ENCODE peak calls at places on chromosomes 11 and 22, in five cellular contexts. K is heart left ventricle; M is left ventricle myocardium inferior; J is CD4-positive, alpha-beta memory T cell; N is brain microvascular endothelial cell. S is an unnamed sample.

GRCh38 chr22:45880091-45880651 is 96.8 kb downstream of the WNT7B start:
- DNase-seq in K (peak; percentile 22), M (no peak), J (no peak), N (no peak), S (no peak)

GRCh38 chr22:25167834-25168601 is 31.6 kb upstream of the CRYBB3 start:
- DNase-seq in K (no peak), M (no peak), J (no peak), N (no peak), S (no peak)

GRCh38 chr22:35051791-35052190 is 14.2 kb upstream of the ISX start:
- DNase-seq in K (no peak), M (no peak), J (no peak), N (no peak), S (no peak)

GRCh38 chr11:116601734-116602636 is 170.8 kb downstream of the BUD13 start:
- DNase-seq in K (no peak), M (no peak), J (no peak), N (peak; percentile 20), S (no peak)

GRCh38 chr22:31085493-31085824 is 4.3 kb downstream of the SMTN start:
- DNase-seq in K (peak; percentile 64), M (peak; percentile 50), J (no peak), N (no peak), S (peak; percentile 72)

GRCh38 chr11:122159173-122159701 is 43.2 kb upstream of the BLID start:
- DNase-seq in K (no peak), M (peak; percentile 20), J (no peak), N (no peak), S (peak; percentile 37)

GRCh38 chr11:38169286-38169685 is 1571.2 kb upstream of the RAG2 start:
- DNase-seq in K (no peak), M (no peak), J (no peak), N (no peak), S (no peak)

GRCh38 chr11:78078218-78079167 is 1.2 kb downstream of the NDUFC2 start:
- DNase-seq in K (no peak), M (no peak), J (no peak), N (no peak), S (no peak)

GRCh38 chr11:86418929-86419328 is 44.2 kb downstream of the CCDC81 start:
- DNase-seq in K (no peak), M (no peak), J (no peak), N (no peak), S (no peak)

GRCh38 chr22:31952459-31952858 is 8.1 kb downstream of the YWHAH start:
- DNase-seq in K (no peak), M (no peak), J (no peak), N (peak; percentile 83), S (no peak)

GRCh38 chr11:117438371-117439000 is 110.8 kb downstream of the CEP164 start:
- DNase-seq in K (no peak), M (no peak), J (no peak), N (no peak), S (no peak)

GRCh38 chr22:42297778-42298177 is 27.3 kb upstream of the TCF20 start:
- DNase-seq in K (no peak), M (no peak), J (no peak), N (no peak), S (no peak)

GRCh38 chr22:48841881-48842582 is 985.6 kb downstream of the BRD1 start:
- DNase-seq in K (no peak), M (no peak), J (no peak), N (no peak), S (no peak)

GRCh38 chr11:119752946-119753345 is 23.9 kb upstream of the NECTIN1 start:
- DNase-seq in K (no peak), M (no peak), J (no peak), N (no peak), S (no peak)

GRCh38 chr22:39176067-39176621 is 23.7 kb upstream of the CBX7 start:
- DNase-seq in K (peak; percentile 82), M (peak; percentile 77), J (no peak), N (peak; percentile 39), S (no peak)

GRCh38 chr22:27238935-27239510 is 562.5 kb downstream of the MN1 start:
- DNase-seq in K (peak; percentile 91), M (peak; percentile 89), J (no peak), N (peak; percentile 100), S (no peak)

GRCh38 chr22:32413715-32414114 is 1.7 kb upstream of the RTCB start:
- DNase-seq in K (no peak), M (no peak), J (no peak), N (peak; percentile 12), S (no peak)

GRCh38 chr11:73350908-73351636 is 25.1 kb upstream of the RELT start:
- DNase-seq in K (no peak), M (peak; percentile 46), J (peak; percentile 77), N (peak; percentile 61), S (peak; percentile 49)

GRCh38 chr11:125410091-125410490 is 86.0 kb downstream of the FEZ1 start:
- DNase-seq in K (no peak), M (no peak), J (no peak), N (peak; percentile 69), S (no peak)

GRCh38 chr11:36214484-36214883 is 74.7 kb downstream of the COMMD9 start:
- DNase-seq in K (no peak), M (no peak), J (no peak), N (no peak), S (no peak)

GRCh38 chr11:89181111-89181510 is 3.4 kb downstream of the TYR start:
- DNase-seq in K (no peak), M (no peak), J (no peak), N (no peak), S (no peak)

GRCh38 chr11:15807827-15808226 is 548.5 kb downstream of the SOX6 start:
- DNase-seq in K (no peak), M (no peak), J (no peak), N (no peak), S (no peak)

GRCh38 chr11:65866524-65867283 is 5.9 kb downstream of the EFEMP2 start:
- DNase-seq in K (no peak), M (peak; percentile 9), J (no peak), N (no peak), S (no peak)

GRCh38 chr11:119680899-119681370 is 48.1 kb downstream of the NECTIN1 start:
- DNase-seq in K (peak; percentile 77), M (peak; percentile 71), J (no peak), N (no peak), S (no peak)

GRCh38 chr11:117345039-117345438 is 17.4 kb downstream of the CEP164 start:
- DNase-seq in K (no peak), M (no peak), J (no peak), N (peak; percentile 12), S (no peak)

GRCh38 chr11:119809346-119809745 is 80.3 kb upstream of the NECTIN1 start:
- DNase-seq in K (no peak), M (no peak), J (no peak), N (no peak), S (peak; percentile 16)

GRCh38 chr11:35040221-35040942 is 98.6 kb upstream of the CD44 start:
- DNase-seq in K (no peak), M (no peak), J (peak; percentile 78), N (peak; percentile 86), S (no peak)

GRCh38 chr11:85815186-85815911 is 4.4 kb upstream of the SYTL2 start:
- DNase-seq in K (no peak), M (no peak), J (no peak), N (no peak), S (no peak)

GRCh38 chr11:67271212-67271547 is 4.9 kb downstream of the GRK2 start:
- DNase-seq in K (peak; percentile 6), M (no peak), J (no peak), N (no peak), S (no peak)
- H3K4me3 ChIP-seq in K (no peak overlapping the region), M (peak overlapping the region; percentile 98), J (peak overlapping the region; percentile 87), N (no peak overlapping the region), S (peak overlapping the region; percentile 88)

GRCh38 chr11:19502691-19503253 is 209.9 kb upstream of the NAV2 start:
- DNase-seq in K (no peak), M (no peak), J (no peak), N (no peak), S (no peak)

GRCh38 chr11:19498986-19499669 is 213.5 kb upstream of the NAV2 start:
- DNase-seq in K (no peak), M (no peak), J (no peak), N (peak; percentile 21), S (no peak)

DNA sequence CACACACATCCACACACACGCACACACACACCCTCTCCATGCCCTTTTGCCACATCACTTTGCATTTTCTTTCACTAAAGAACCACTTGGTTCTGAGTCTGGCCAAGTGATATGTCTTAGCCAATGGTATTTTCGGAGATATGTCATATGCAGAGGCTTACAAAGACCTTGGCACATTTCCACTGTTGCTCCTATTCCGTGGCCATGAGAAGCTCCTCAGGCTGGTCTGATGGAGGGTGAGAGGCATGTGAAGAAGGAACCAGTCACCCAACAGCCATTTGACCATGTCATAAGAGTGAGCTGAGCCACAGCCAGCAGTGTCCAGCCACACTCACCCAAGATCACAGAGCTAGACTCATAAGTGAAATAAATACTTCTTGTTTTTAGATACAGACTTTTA is 212.6 kb upstream of the NAV2 start:
- DNase-seq in K (no peak), M (no peak), J (no peak), N (no peak), S (no peak)
- H3K27me3 ChIP-seq in K (no peaks in the 10 kb centered on the region), M (no peaks in the 10 kb centered on the region), J (no peaks in the 10 kb centered on the region), N (no peaks in the 10 kb centered on the region), S (no peaks in the 10 kb centered on the region)

GRCh38 chr11:64248578-64248977 is 1.8 kb upstream of the PPP1R14B start:
- DNase-seq in K (no peak), M (no peak), J (no peak), N (no peak), S (no peak)

GRCh38 chr11:64249038-64249437 is 2.3 kb upstream of the PLCB3 start:
- DNase-seq in K (no peak), M (no peak), J (no peak), N (no peak), S (no peak)

GRCh38 chr11:64250406-64250874 is 890 bp upstream of the PLCB3 start:
- DNase-seq in K (no peak), M (no peak), J (no peak), N (no peak), S (no peak)

GRCh38 chr11:64250875-64251721 is at the start of gene PLCB3:
- DNase-seq in K (no peak), M (peak; percentile 52), J (peak; percentile 53), N (no peak), S (no peak)

DNA sequence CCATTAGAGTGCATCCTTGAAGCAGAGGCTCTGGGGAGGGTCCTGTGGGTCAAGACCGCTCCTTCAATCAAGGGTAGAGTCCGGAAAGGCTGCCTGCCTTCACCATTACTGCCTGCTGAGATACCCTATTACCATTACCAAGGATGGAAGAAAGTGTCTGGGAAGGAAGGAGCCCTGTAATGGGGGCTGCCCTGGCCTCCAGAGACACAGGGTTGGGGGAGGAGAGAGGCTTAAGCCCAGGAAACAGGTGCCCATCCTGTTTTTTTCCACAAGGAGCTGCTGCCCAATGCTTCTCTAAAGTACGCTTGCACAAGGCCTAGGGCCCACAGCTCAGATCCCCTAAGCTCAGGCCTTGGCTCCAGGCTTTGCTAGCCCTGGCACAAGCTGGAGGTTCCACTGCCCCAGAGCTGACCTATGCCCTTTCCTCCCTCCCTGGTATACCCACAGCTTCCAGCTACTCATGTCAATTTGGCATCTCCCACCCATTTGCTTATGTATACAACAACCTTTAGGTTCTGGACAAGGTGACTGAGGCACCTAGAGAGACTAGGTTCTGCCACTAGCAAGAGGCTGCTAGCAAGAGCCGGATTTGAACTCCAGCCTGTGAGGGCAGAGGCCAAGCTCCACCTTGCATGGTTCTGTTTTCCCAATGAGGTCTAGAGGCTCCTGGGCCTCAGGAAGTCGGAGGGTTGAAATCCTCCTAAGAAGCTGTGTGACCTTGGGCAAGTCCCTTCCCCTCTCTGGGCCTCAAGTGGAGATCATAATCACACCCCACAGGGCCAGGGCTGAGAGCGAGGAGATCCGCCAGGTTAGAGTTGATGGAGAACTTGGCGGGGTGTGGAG is 1.5 kb upstream of the PLCB3 start:
- DNase-seq in K (no peak), M (no peak), J (no peak), N (no peak), S (no peak)
- H3K27ac ChIP-seq in K (no peak overlapping the region), M (no peak overlapping the region), J (no peak overlapping the region), N (no peak overlapping the region), S (no peak overlapping the region)

GRCh38 chr11:72036687-72037086 is 38.0 kb downstream of the IL18BP start:
- DNase-seq in K (no peak), M (no peak), J (no peak), N (no peak), S (no peak)
- H3K4me3 ChIP-seq in K (no peak overlapping the region), M (peak overlapping the region; percentile 2), J (no peak overlapping the region), N (no peak overlapping the region), S (no peak overlapping the region)